ENCODE peak calls at places on chromosomes 7 and 10, in five cellular contexts. L, F, P, Z and X are unnamed samples. For H3K36me3 and H3K27me3, the result is how much of the 10 kb centered on the place peaks cover.

GRCh38 chr7:55827577-55827976 is 35.0 kb downstream of the SEPTIN14 start:
- DNase-seq in Z (no peak), L (no peak), P (no peak), F (no peak), X (no peak)

GRCh38 chr7:91165846-91166230 is 98.4 kb upstream of the FZD1 start:
- DNase-seq in L (peak), Z (no peak), F (no peak), P (no peak), X (no peak)

GRCh38 chr10:48634984-48635557 is 30.2 kb upstream of the ARHGAP22 start:
- DNase-seq in Z (no peak), P (no peak), F (no peak), L (no peak), X (no peak)

GRCh38 chr7:92279429-92280031 is 33.8 kb downstream of the ANKIB1 start:
- DNase-seq in P (no peak), F (no peak), L (no peak), Z (no peak), X (no peak)

GRCh38 chr7:100827330-100828226 is at the start of gene EPHB4:
- DNase-seq in Z (peak), F (no peak), P (no peak), L (peak), X (peak)

GRCh38 chr10:127973810-127974311 is 67.0 kb downstream of the PTPRE start:
- DNase-seq in L (no peak), F (no peak), Z (no peak), P (no peak), X (no peak)

GRCh38 chr10:126716366-126716765 is 45.9 kb upstream of the C10orf90 start:
- DNase-seq in L (no peak), Z (no peak), F (no peak), P (no peak), X (no peak)

GRCh38 chr7:30321992-30322637 is 37.7 kb downstream of the ZNRF2 start:
- DNase-seq in F (no peak), L (no peak), P (no peak), Z (no peak), X (peak)

GRCh38 chr10:26861326-26861998 is 704 bp upstream of the ABI1 start:
- DNase-seq in F (no peak), L (no peak), P (no peak), Z (no peak), X (no peak)
- H3K4me3 ChIP-seq in F (no peak), L (no peak), P (no peak), Z (peak), X (peak)

DNA sequence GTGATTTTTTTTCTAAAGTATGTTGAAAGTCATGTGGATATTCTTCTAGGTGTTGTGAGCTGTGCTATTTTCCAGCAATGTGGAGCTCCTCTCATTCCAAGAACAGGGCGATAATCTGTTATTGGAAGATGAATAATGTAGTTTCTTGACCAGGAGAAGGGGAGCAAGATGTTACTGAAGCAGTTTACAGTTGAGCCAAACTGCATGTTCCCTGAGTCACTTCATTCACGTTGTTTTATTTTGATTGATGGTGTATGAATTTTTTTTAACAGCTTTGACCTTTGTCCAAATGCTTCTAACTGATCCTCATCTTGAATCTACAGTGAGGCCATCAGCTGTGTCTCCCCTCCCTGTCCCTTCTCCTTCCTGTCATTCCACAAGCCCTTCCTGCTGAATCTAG is 277.1 kb upstream of the KLF6 start:
- DNase-seq in L (no peak), Z (no peak), P (no peak), F (no peak), X (no peak)
- H3K36me3 ChIP-seq in L (under half), Z (under half), P (under half), F (under half), X (under half)

GRCh38 chr7:129782257-129783096 is 170.3 kb downstream of the UBE2H start:
- DNase-seq in P (no peak), Z (no peak), F (no peak), L (no peak), X (no peak)

GRCh38 chr7:129780257-129781127 is 169.0 kb downstream of the NRF1 start:
- DNase-seq in Z (peak), L (no peak), P (peak), F (peak), X (peak)

GRCh38 chr7:129781856-129782256 is 170.3 kb downstream of the NRF1 start:
- DNase-seq in F (no peak), Z (no peak), P (no peak), L (no peak), X (no peak)

GRCh38 chr7:129779602-129780256 is 168.2 kb downstream of the NRF1 start:
- DNase-seq in L (no peak), F (peak), Z (peak), P (peak), X (peak)

DNA sequence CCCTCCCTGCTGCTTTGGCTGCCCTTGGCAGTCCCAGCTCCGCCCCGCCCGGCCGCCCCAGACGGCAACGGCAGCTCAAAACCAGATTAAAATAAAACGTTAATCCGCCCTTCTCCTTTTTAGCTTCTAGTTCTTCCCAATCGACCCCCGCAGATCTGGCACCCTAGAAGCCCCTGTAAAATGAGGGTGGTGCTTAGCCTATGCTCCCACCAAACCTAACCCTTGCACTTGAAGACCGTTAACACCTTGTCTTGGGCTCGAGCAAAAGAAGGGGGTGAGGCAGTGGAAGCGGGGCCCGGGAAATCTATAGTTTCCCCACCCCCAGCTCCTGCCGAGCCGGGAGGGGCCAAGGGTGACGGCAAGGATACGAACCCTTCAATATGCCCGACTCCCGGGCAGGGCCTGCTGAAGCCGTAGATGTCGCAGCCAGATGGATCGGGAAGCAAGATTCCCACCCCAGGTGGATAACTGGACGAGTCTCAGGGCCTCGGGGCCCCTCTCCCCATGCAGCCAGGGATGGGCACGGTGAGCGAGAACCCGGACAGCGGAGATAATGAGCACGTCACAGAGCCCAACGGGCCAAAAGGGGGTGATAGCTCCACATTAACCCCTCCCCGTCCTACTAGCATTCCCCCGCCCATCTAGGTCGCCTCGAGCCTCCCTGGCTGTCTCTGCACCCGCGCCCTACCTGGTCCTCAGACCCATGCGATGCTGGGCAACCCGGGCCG is 169.8 kb downstream of the NRF1 start:
- DNase-seq in F (no peak), Z (no peak), P (no peak), L (no peak), X (peak)
- H3K27me3 ChIP-seq in F (half or more), Z (half or more), P (half or more), L (half or more), X (under half)

GRCh38 chr10:93992400-93993030 is 1.2 kb upstream of the PLCE1 start:
- DNase-seq in Z (no peak), F (no peak), P (no peak), L (peak), X (no peak)
- H3K4me3 ChIP-seq in Z (no peak), F (no peak), P (no peak), L (no peak), X (no peak)

GRCh38 chr10:124602646-124603365 is 141.2 kb downstream of the LHPP start:
- DNase-seq in P (no peak), F (no peak), Z (no peak), L (no peak), X (no peak)

GRCh38 chr10:124605001-124605370 is 139.2 kb downstream of the FAM53B start:
- DNase-seq in Z (no peak), F (no peak), L (no peak), P (no peak), X (no peak)

GRCh38 chr10:124602121-124602561 is 140.5 kb downstream of the LHPP start:
- DNase-seq in P (no peak), Z (no peak), L (no peak), F (no peak), X (no peak)

GRCh38 chr10:124604214-124605000 is 139.8 kb downstream of the FAM53B start:
- DNase-seq in L (no peak), Z (no peak), F (no peak), P (no peak), X (no peak)

DNA sequence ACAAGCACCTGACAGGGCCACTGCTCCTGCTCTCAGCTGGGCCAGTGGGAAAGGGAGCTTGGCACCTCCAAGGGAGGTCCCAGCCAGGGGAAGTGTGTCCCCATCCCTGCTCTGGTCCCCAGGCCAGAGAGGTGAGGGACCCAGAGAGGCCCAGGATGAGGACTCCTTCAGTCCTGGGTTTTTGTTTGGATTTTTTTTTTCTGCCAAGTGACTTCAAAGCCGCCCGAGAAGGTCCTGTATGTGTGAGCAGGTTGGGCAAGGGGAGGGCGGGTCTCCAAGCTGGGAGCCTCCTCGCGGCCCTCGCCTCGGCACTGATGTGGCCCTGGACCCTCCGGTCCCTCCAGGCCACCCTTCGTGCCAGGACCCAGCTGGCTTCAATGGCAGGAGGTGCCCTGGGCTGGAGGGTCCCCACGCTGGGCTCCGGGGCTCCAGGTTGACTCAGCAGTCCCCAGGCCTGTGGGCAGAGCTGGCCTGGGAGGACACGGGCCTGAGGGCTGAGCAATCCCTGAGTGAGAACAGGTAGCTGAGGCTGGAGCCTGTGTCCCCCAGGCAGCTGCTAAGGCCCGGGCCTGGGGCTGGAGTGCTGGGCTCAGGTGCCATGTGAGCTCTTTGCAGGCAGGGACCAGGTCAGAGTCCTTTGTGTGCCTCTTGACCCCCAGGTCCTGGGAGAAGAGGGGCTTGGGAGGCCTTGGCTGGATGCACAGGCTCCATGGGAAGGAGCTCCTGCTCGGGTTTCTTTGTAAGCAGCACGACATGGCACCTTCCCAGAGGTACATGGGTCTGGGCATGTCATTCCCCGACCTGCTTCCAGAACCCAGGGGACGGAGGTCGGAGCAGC is 140.6 kb downstream of the FAM53B start:
- DNase-seq in Z (no peak), F (no peak), P (no peak), L (no peak), X (no peak)
- H3K36me3 ChIP-seq in Z (under half), F (under half), P (under half), L (under half), X (under half)

GRCh38 chr7:1379202-1379601 is 80.1 kb downstream of the MICALL2 start:
- DNase-seq in P (no peak), L (no peak), F (no peak), Z (no peak), X (no peak)

GRCh38 chr7:1382553-1383397 is 76.5 kb downstream of the MICALL2 start:
- DNase-seq in P (no peak), F (no peak), Z (no peak), L (no peak), X (no peak)

GRCh38 chr7:1378610-1379180 is 80.6 kb downstream of the MICALL2 start:
- DNase-seq in Z (no peak), P (no peak), L (no peak), F (no peak), X (no peak)

GRCh38 chr7:1380821-1381580 is 78.3 kb downstream of the MICALL2 start:
- DNase-seq in Z (no peak), L (no peak), F (no peak), P (no peak), X (no peak)

GRCh38 chr7:1380211-1380815 is 79.0 kb downstream of the MICALL2 start:
- DNase-seq in Z (no peak), F (no peak), L (no peak), P (no peak), X (no peak)
- H3K27me3 ChIP-seq in Z (half or more), F (under half), L (half or more), P (under half), X (under half)

GRCh38 chr10:60778214-60778977 is at the start of gene CDK1:
- DNase-seq in P (peak), L (peak), Z (peak), F (peak), X (peak)

GRCh38 chr10:60777696-60778213 is 523 bp upstream of the CDK1 start:
- DNase-seq in P (no peak), L (no peak), Z (no peak), F (no peak), X (no peak)

GRCh38 chr10:60778978-60779668 is 845 bp downstream of the CDK1 start:
- DNase-seq in P (no peak), F (no peak), Z (no peak), L (no peak), X (no peak)

DNA sequence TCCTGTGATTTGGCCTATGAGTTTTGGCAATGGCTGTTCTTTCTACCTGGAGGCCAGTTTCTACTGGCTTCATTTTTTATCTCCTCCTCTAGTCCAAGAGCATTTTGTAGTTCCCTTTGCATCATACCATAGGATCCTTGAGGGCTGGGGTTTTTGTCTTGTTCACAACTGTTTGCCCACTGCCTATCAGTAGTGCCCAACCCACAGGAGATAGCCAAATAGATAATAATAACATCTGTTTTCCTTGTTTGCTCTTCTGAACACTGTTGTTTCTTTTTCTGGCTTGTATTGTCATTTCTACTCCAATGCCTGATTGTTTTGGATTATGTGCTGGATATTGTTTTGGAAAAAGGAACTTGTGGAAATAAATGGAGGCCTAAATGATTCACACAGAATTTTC is 3.4 kb downstream of the CDK1 start:
- DNase-seq in Z (no peak), P (no peak), F (no peak), L (no peak), X (no peak)
- H3K4me3 ChIP-seq in Z (no peak), P (no peak), F (no peak), L (no peak), X (peak)

DNA sequence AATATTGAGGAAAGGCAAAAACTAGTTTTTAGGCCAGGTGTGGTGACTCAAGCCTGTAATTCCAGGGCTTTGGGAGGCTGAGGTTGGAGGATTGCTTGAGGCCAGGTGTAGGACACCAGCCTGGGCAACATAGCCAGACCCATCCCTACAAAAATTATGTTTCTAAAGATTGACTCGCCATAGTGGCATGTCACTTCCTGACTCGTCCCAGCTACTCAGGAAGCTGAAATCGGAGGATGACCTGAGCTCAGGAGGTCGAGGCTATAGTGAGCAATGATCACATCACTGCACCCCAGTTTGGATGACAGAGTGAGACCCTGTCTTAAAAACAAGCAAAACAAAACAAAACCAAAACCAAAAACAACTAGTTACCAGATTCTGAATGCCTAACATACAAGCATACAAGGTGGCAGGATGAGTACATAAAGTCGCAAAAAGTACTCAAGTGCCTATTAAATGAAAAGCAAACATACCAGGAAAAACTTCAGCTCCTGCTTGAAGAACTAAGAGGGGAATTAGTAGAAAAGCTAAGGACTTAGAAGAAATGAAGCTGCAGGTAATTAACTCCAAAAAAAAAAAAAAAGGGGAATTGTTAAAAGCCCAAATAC is 14.1 kb downstream of the ZNF398 start:
- DNase-seq in P (no peak), Z (no peak), L (peak), F (no peak), X (peak)
- H3K36me3 ChIP-seq in P (under half), Z (half or more), L (under half), F (under half), X (under half)

GRCh38 chr7:1669954-1670893 is at the start of gene ELFN1:
- DNase-seq in P (no peak), Z (peak), F (no peak), L (peak), X (no peak)
- H3K27me3 ChIP-seq in P (half or more), Z (half or more), F (half or more), L (half or more), X (under half)